ENCODE peak calls at places on chromosomes 2 and 18, in six cellular contexts. One of them, this sample, is unnamed.
A peak's percentile ranks its signal among the peaks of the same experiment; 100 is the strongest.

GRCh38 chr2:174951746-174952145 is 53.4 kb downstream of the CHN1 start:
- DNase-seq in HepG2: no peak
- DNase-seq in GM12878: no peak
- DNase-seq in endothelial cell of umbilical vein: no peak
- DNase-seq in A549: no peak
- DNase-seq in K562: no peak
- DNase-seq in this sample: no peak

GRCh38 chr2:172624996-172625395 is 69.1 kb downstream of the PDK1 start:
- DNase-seq in HepG2: no peak
- DNase-seq in GM12878: no peak
- DNase-seq in endothelial cell of umbilical vein: no peak
- DNase-seq in A549: no peak
- DNase-seq in K562: no peak
- DNase-seq in this sample: no peak

GRCh38 chr2:148643998-148644884 is at the start of gene EPC2:
- DNase-seq in HepG2: peak; percentile 68
- DNase-seq in GM12878: peak; percentile 56
- DNase-seq in endothelial cell of umbilical vein: peak; percentile 83
- DNase-seq in A549: peak; percentile 84
- DNase-seq in K562: peak; percentile 94
- DNase-seq in this sample: peak; percentile 91

GRCh38 chr2:133885847-133886246 is 317.6 kb upstream of the NCKAP5 start:
- DNase-seq in HepG2: no peak
- DNase-seq in GM12878: no peak
- DNase-seq in endothelial cell of umbilical vein: no peak
- DNase-seq in A549: no peak
- DNase-seq in K562: no peak
- DNase-seq in this sample: no peak

GRCh38 chr2:238487652-238488346 is 61.1 kb downstream of the ASB1 start:
- DNase-seq in HepG2: no peak
- DNase-seq in GM12878: no peak
- DNase-seq in endothelial cell of umbilical vein: no peak
- DNase-seq in A549: no peak
- DNase-seq in K562: no peak
- DNase-seq in this sample: no peak

GRCh38 chr2:175143678-175144077 is 24.3 kb downstream of the ATF2 start:
- DNase-seq in HepG2: peak; percentile 38
- DNase-seq in GM12878: no peak
- DNase-seq in endothelial cell of umbilical vein: no peak
- DNase-seq in A549: no peak
- DNase-seq in K562: no peak
- DNase-seq in this sample: no peak

GRCh38 chr2:50691518-50691917 is 340.4 kb downstream of the NRXN1 start:
- DNase-seq in HepG2: no peak
- DNase-seq in GM12878: no peak
- DNase-seq in endothelial cell of umbilical vein: no peak
- DNase-seq in A549: no peak
- DNase-seq in K562: no peak
- DNase-seq in this sample: no peak

GRCh38 chr2:189407161-189407943 is 33.9 kb upstream of the WDR75 start:
- DNase-seq in HepG2: no peak
- DNase-seq in GM12878: no peak
- DNase-seq in endothelial cell of umbilical vein: peak; percentile 81
- DNase-seq in A549: peak; percentile 30
- DNase-seq in K562: no peak
- DNase-seq in this sample: no peak

GRCh38 chr2:207839575-207839974 is 69.9 kb upstream of the FZD5 start:
- DNase-seq in HepG2: no peak
- DNase-seq in GM12878: no peak
- DNase-seq in endothelial cell of umbilical vein: no peak
- DNase-seq in A549: no peak
- DNase-seq in K562: no peak
- DNase-seq in this sample: no peak

GRCh38 chr2:3476386-3477033 is 42.8 kb downstream of the ADI1 start:
- DNase-seq in HepG2: peak; percentile 56
- DNase-seq in GM12878: no peak
- DNase-seq in endothelial cell of umbilical vein: no peak
- DNase-seq in A549: no peak
- DNase-seq in K562: no peak
- DNase-seq in this sample: no peak

GRCh38 chr2:76610451-76610850 is 899.7 kb upstream of the GCFC2 start:
- DNase-seq in HepG2: no peak
- DNase-seq in GM12878: no peak
- DNase-seq in endothelial cell of umbilical vein: no peak
- DNase-seq in A549: no peak
- DNase-seq in K562: no peak
- DNase-seq in this sample: no peak

GRCh38 chr18:9792565-9793226 is 84.6 kb downstream of the RAB31 start:
- DNase-seq in HepG2: peak; percentile 38
- DNase-seq in GM12878: no peak
- DNase-seq in endothelial cell of umbilical vein: no peak
- DNase-seq in A549: peak; percentile 27
- DNase-seq in K562: peak; percentile 60
- DNase-seq in this sample: peak; percentile 59

GRCh38 chr2:154452906-154453493 is 245.5 kb upstream of the KCNJ3 start:
- DNase-seq in HepG2: no peak
- DNase-seq in GM12878: peak; percentile 13
- DNase-seq in endothelial cell of umbilical vein: peak; percentile 24
- DNase-seq in A549: peak; percentile 33
- DNase-seq in K562: no peak
- DNase-seq in this sample: peak; percentile 53
- TF ChIP-seq MYC in HepG2: no peak
- TF ChIP-seq MYC in GM12878: no peak
- TF ChIP-seq MYC in endothelial cell of umbilical vein: no peak
- TF ChIP-seq MYC in A549: no peak
- TF ChIP-seq MYC in K562: no peak
- TF ChIP-seq MYC in this sample: no peak

DNA sequence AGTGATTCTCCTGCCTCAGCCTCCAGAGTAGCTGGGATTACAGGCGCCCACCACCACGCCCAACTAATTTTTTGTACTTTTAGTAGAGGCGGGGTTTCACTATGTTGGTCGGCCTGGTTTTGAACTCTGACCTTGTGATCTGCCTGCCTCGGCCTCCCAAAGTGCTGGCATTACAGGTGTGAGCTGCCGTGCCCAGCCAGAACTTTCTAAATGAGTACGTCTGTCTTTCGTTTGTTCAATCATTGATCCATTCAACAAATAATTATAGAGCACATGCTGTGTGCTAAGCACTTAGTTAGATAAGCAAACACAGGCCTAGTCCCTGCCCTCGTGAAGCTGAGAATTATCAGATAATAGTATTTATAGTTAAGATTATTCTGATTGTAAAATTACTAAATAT is 56.5 kb downstream of the TTC39C start:
- DNase-seq in HepG2: peak; percentile 22
- DNase-seq in GM12878: no peak
- DNase-seq in endothelial cell of umbilical vein: no peak
- DNase-seq in A549: no peak
- DNase-seq in K562: no peak
- DNase-seq in this sample: no peak
- TF ChIP-seq MYC in HepG2: no peak
- TF ChIP-seq MYC in GM12878: no peak
- TF ChIP-seq MYC in endothelial cell of umbilical vein: no peak
- TF ChIP-seq MYC in A549: no peak
- TF ChIP-seq MYC in K562: no peak
- TF ChIP-seq MYC in this sample: no peak

DNA sequence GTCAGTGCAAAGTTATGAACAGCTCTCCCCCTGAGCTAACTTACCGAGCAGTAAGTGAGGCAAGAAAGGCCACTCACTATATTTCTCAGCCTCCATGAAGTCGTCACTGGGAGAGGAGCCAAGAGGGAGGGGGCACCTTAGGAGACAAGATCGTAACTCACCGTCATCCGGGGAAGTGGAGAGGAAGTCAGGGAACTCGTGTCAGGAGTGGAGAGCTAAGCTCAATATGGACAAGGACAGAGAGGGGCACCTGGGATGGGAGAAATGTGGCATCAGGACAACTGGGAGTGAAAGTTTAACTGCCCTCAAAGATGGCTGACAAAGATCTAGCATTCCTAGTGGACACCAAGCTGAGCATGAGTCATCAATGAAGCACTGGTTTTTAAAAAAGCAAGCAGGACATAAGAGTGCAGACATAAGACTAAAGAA is 37.1 kb downstream of the BCL11A start:
- DNase-seq in HepG2: no peak
- DNase-seq in GM12878: no peak
- DNase-seq in endothelial cell of umbilical vein: no peak
- DNase-seq in A549: peak; percentile 12
- DNase-seq in K562: no peak
- DNase-seq in this sample: no peak
- TF ChIP-seq MYC in HepG2: no peak
- TF ChIP-seq MYC in GM12878: no peak
- TF ChIP-seq MYC in endothelial cell of umbilical vein: no peak
- TF ChIP-seq MYC in A549: no peak
- TF ChIP-seq MYC in K562: no peak
- TF ChIP-seq MYC in this sample: no peak

GRCh38 chr2:28436525-28437051 is 43.9 kb downstream of the FOSL2 start:
- DNase-seq in HepG2: no peak
- DNase-seq in GM12878: no peak
- DNase-seq in endothelial cell of umbilical vein: no peak
- DNase-seq in A549: peak; percentile 68
- DNase-seq in K562: no peak
- DNase-seq in this sample: peak; percentile 30
- TF ChIP-seq MYC in HepG2: no peak
- TF ChIP-seq MYC in GM12878: no peak
- TF ChIP-seq MYC in endothelial cell of umbilical vein: no peak
- TF ChIP-seq MYC in A549: no peak
- TF ChIP-seq MYC in K562: no peak
- TF ChIP-seq MYC in this sample: no peak

GRCh38 chr2:191811807-191812602 is 34.9 kb downstream of the CAVIN2 start:
- DNase-seq in HepG2: peak; percentile 68
- DNase-seq in GM12878: no peak
- DNase-seq in endothelial cell of umbilical vein: peak; percentile 86
- DNase-seq in A549: peak; percentile 65
- DNase-seq in K562: peak; percentile 54
- DNase-seq in this sample: peak; percentile 62
- TF ChIP-seq MYC in HepG2: no peak
- TF ChIP-seq MYC in GM12878: no peak
- TF ChIP-seq MYC in endothelial cell of umbilical vein: no peak
- TF ChIP-seq MYC in A549: no peak
- TF ChIP-seq MYC in K562: no peak
- TF ChIP-seq MYC in this sample: no peak

DNA sequence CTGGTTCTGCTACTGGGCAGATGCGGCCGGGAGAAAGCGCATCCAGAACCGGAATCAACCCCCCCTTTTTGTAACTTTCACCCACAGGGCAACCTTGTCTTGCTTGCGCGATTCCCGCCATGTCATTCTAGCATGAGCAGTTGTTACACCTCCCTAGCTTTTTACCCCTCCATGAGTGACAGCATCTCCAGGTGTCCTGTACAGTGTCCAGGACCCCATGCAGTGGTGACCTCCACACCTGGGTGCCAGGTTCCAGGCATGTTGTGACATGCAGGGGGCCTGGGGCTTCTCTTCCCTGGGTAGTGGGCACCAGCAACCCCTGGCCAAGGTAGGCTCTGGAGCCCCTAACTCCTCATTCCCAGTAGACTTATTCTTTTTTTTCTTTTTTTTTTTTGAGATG is 35.4 kb downstream of the CENPO start:
- DNase-seq in HepG2: no peak
- DNase-seq in GM12878: no peak
- DNase-seq in endothelial cell of umbilical vein: no peak
- DNase-seq in A549: no peak
- DNase-seq in K562: no peak
- DNase-seq in this sample: no peak
- TF ChIP-seq MYC in HepG2: no peak
- TF ChIP-seq MYC in GM12878: no peak
- TF ChIP-seq MYC in endothelial cell of umbilical vein: no peak
- TF ChIP-seq MYC in A549: no peak
- TF ChIP-seq MYC in K562: no peak
- TF ChIP-seq MYC in this sample: no peak

GRCh38 chr2:85605406-85606115 is 3.1 kb upstream of the TMEM150A start:
- DNase-seq in HepG2: peak; percentile 87
- DNase-seq in GM12878: no peak
- DNase-seq in endothelial cell of umbilical vein: peak; percentile 83
- DNase-seq in A549: no peak
- DNase-seq in K562: no peak
- DNase-seq in this sample: no peak
- TF ChIP-seq MYC in HepG2: no peak
- TF ChIP-seq MYC in GM12878: no peak
- TF ChIP-seq MYC in endothelial cell of umbilical vein: no peak
- TF ChIP-seq MYC in A549: no peak
- TF ChIP-seq MYC in K562: no peak
- TF ChIP-seq MYC in this sample: no peak

DNA sequence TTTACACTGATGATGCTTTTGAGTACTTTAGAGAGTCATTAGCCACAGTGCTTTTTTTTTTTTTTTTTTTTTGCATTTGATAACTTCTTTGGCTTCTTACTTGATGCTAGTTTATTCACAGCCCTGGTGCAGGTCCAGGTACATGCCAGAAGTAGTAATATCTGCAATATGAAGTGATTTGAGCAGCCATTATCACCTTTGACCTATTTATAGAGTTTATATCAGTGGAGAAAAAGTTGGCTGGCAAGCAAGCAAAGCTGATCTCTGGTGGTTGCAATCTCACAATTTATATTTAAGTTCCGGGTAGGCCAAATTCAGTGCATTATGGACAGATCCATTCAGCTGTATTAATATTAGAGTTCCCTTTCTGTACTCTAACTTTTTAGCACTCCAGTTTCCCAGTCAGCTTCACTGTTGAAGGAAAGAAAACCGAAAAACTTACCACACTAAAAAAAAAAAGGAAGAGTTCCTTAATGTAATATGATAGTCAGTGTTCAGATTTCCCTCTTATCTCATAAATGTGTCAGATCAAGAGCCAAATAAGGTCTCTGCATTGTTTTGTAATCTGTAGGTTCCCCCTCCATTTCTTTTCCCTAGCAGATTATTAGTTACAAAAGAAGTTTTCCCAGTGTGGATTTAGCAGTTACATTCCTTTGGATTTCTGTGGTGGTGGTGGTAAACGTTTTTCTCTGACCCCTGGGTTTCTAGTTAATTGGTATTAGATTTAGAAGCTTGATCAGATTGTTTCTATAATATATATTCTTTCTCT is 78.6 kb downstream of the HAUS1 start:
- DNase-seq in HepG2: no peak
- DNase-seq in GM12878: no peak
- DNase-seq in endothelial cell of umbilical vein: no peak
- DNase-seq in A549: no peak
- DNase-seq in K562: no peak
- DNase-seq in this sample: no peak
- TF ChIP-seq MYC in HepG2: no peak
- TF ChIP-seq MYC in GM12878: no peak
- TF ChIP-seq MYC in endothelial cell of umbilical vein: no peak
- TF ChIP-seq MYC in A549: no peak
- TF ChIP-seq MYC in K562: no peak
- TF ChIP-seq MYC in this sample: no peak

DNA sequence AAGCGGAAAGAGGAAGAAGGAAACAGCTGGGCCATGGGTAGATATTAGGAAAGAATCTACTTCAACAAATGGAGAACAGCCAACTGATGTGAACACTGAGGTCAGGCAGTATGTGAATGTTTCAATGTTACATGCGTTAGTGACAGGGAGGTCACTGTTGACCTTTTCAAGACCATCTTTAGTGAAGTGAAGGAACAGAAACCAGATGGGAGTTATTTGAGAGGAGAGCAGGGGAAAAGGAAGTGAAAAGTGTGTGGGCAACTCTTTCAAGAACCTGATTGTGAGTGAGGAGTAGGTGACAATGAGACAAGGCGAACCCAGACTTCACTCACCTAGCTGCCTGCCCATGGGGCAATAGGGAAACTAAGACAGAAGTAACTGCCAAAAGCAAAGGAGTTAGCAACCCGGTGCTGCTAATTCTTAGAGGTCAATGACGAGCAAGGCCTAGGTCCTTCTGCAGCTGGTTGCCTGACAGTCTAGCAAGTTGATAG is 67.0 kb downstream of the SP3 start:
- DNase-seq in HepG2: no peak
- DNase-seq in GM12878: peak; percentile 94
- DNase-seq in endothelial cell of umbilical vein: no peak
- DNase-seq in A549: no peak
- DNase-seq in K562: no peak
- DNase-seq in this sample: peak; percentile 54
- TF ChIP-seq MYC in HepG2: no peak
- TF ChIP-seq MYC in GM12878: no peak
- TF ChIP-seq MYC in endothelial cell of umbilical vein: no peak
- TF ChIP-seq MYC in A549: no peak
- TF ChIP-seq MYC in K562: no peak
- TF ChIP-seq MYC in this sample: no peak

This sample was measured in NB4.